ENCODE peak calls at places on chromosomes 12 and 14, in six cellular contexts. One of them, this sample, is unnamed.

GRCh38 chr12:29380536-29381523 is at the start of gene ERGIC2:
- DNase-seq in stomach: peak
- DNase-seq in fibroblast of the aortic adventitia: peak
- DNase-seq in body of pancreas: peak
- DNase-seq in CD4-positive, CD25-positive, alpha-beta regulatory T cell: peak
- DNase-seq in fibroblast of pulmonary artery: peak
- DNase-seq in this sample: peak

GRCh38 chr12:94267907-94268575 is 119.7 kb downstream of the PLXNC1 start:
- DNase-seq in body of pancreas: no peak
- DNase-seq in stomach: no peak
- DNase-seq in CD4-positive, CD25-positive, alpha-beta regulatory T cell: no peak
- DNase-seq in fibroblast of pulmonary artery: no peak
- DNase-seq in fibroblast of the aortic adventitia: peak
- DNase-seq in this sample: no peak

GRCh38 chr12:107027304-107028053 is 40.5 kb upstream of the MTERF2 start:
- DNase-seq in fibroblast of pulmonary artery: peak
- DNase-seq in CD4-positive, CD25-positive, alpha-beta regulatory T cell: peak
- DNase-seq in body of pancreas: peak
- DNase-seq in fibroblast of the aortic adventitia: peak
- DNase-seq in stomach: no peak
- DNase-seq in this sample: peak

GRCh38 chr12:5456906-5457305 is 25.0 kb downstream of the NTF3 start:
- DNase-seq in fibroblast of the aortic adventitia: peak
- DNase-seq in CD4-positive, CD25-positive, alpha-beta regulatory T cell: no peak
- DNase-seq in fibroblast of pulmonary artery: peak
- DNase-seq in body of pancreas: no peak
- DNase-seq in stomach: no peak
- DNase-seq in this sample: peak

GRCh38 chr12:94167071-94167806 is 18.9 kb downstream of the PLXNC1 start:
- DNase-seq in fibroblast of pulmonary artery: no peak
- DNase-seq in body of pancreas: no peak
- DNase-seq in CD4-positive, CD25-positive, alpha-beta regulatory T cell: no peak
- DNase-seq in stomach: no peak
- DNase-seq in fibroblast of the aortic adventitia: no peak
- DNase-seq in this sample: no peak

GRCh38 chr14:92500491-92500941 is 13.1 kb upstream of the RIN3 start:
- DNase-seq in stomach: no peak
- DNase-seq in body of pancreas: no peak
- DNase-seq in fibroblast of pulmonary artery: no peak
- DNase-seq in fibroblast of the aortic adventitia: no peak
- DNase-seq in CD4-positive, CD25-positive, alpha-beta regulatory T cell: no peak
- DNase-seq in this sample: no peak

GRCh38 chr14:86766469-86766868 is 1226.5 kb downstream of the GALC start:
- DNase-seq in fibroblast of pulmonary artery: no peak
- DNase-seq in fibroblast of the aortic adventitia: no peak
- DNase-seq in stomach: no peak
- DNase-seq in body of pancreas: no peak
- DNase-seq in CD4-positive, CD25-positive, alpha-beta regulatory T cell: no peak
- DNase-seq in this sample: no peak

GRCh38 chr12:114670257-114670955 is 13.6 kb downstream of the TBX3 start:
- DNase-seq in fibroblast of pulmonary artery: no peak
- DNase-seq in body of pancreas: no peak
- DNase-seq in stomach: no peak
- DNase-seq in CD4-positive, CD25-positive, alpha-beta regulatory T cell: no peak
- DNase-seq in fibroblast of the aortic adventitia: no peak
- DNase-seq in this sample: no peak

GRCh38 chr12:46401703-46402102 is 29.1 kb upstream of the SLC38A2 start:
- DNase-seq in body of pancreas: peak
- DNase-seq in CD4-positive, CD25-positive, alpha-beta regulatory T cell: no peak
- DNase-seq in fibroblast of the aortic adventitia: peak
- DNase-seq in stomach: no peak
- DNase-seq in fibroblast of pulmonary artery: peak
- DNase-seq in this sample: peak

GRCh38 chr14:75274899-75275569 is 3.6 kb upstream of the FOS start:
- DNase-seq in body of pancreas: peak
- DNase-seq in stomach: no peak
- DNase-seq in fibroblast of the aortic adventitia: no peak
- DNase-seq in CD4-positive, CD25-positive, alpha-beta regulatory T cell: peak
- DNase-seq in fibroblast of pulmonary artery: no peak
- DNase-seq in this sample: no peak

GRCh38 chr12:27277846-27278260 is 33.8 kb downstream of the STK38L start:
- DNase-seq in stomach: no peak
- DNase-seq in fibroblast of the aortic adventitia: peak
- DNase-seq in body of pancreas: peak
- DNase-seq in CD4-positive, CD25-positive, alpha-beta regulatory T cell: peak
- DNase-seq in fibroblast of pulmonary artery: peak
- DNase-seq in this sample: no peak

GRCh38 chr12:22275847-22276246 is 58.7 kb downstream of the ST8SIA1 start:
- DNase-seq in fibroblast of the aortic adventitia: peak
- DNase-seq in body of pancreas: peak
- DNase-seq in CD4-positive, CD25-positive, alpha-beta regulatory T cell: no peak
- DNase-seq in fibroblast of pulmonary artery: peak
- DNase-seq in stomach: peak
- DNase-seq in this sample: peak

GRCh38 chr14:69317780-69318179 is 57.8 kb downstream of the GALNT16 start:
- DNase-seq in stomach: no peak
- DNase-seq in CD4-positive, CD25-positive, alpha-beta regulatory T cell: no peak
- DNase-seq in body of pancreas: no peak
- DNase-seq in fibroblast of pulmonary artery: no peak
- DNase-seq in fibroblast of the aortic adventitia: no peak
- DNase-seq in this sample: no peak

GRCh38 chr14:96586921-96587822 is 85.0 kb downstream of the PAPOLA start:
- DNase-seq in CD4-positive, CD25-positive, alpha-beta regulatory T cell: no peak
- DNase-seq in fibroblast of pulmonary artery: no peak
- DNase-seq in body of pancreas: no peak
- DNase-seq in fibroblast of the aortic adventitia: no peak
- DNase-seq in stomach: no peak
- DNase-seq in this sample: no peak

GRCh38 chr12:75724913-75725312 is 213.5 kb upstream of the KRR1 start:
- DNase-seq in stomach: no peak
- DNase-seq in fibroblast of pulmonary artery: peak
- DNase-seq in fibroblast of the aortic adventitia: peak
- DNase-seq in body of pancreas: no peak
- DNase-seq in CD4-positive, CD25-positive, alpha-beta regulatory T cell: no peak
- DNase-seq in this sample: peak

GRCh38 chr14:77116194-77116817 is 18.2 kb downstream of the CIPC start:
- DNase-seq in fibroblast of pulmonary artery: no peak
- DNase-seq in stomach: no peak
- DNase-seq in body of pancreas: no peak
- DNase-seq in CD4-positive, CD25-positive, alpha-beta regulatory T cell: no peak
- DNase-seq in fibroblast of the aortic adventitia: no peak
- DNase-seq in this sample: no peak

GRCh38 chr14:61269321-61270083 is 11.6 kb downstream of the TMEM30B start:
- DNase-seq in body of pancreas: peak
- DNase-seq in CD4-positive, CD25-positive, alpha-beta regulatory T cell: peak
- DNase-seq in fibroblast of pulmonary artery: peak
- DNase-seq in fibroblast of the aortic adventitia: peak
- DNase-seq in stomach: peak
- DNase-seq in this sample: no peak
- H3K4me3 ChIP-seq in body of pancreas: no peak
- H3K4me3 ChIP-seq in CD4-positive, CD25-positive, alpha-beta regulatory T cell: peak
- H3K4me3 ChIP-seq in fibroblast of pulmonary artery: peak
- H3K4me3 ChIP-seq in fibroblast of the aortic adventitia: peak
- H3K4me3 ChIP-seq in stomach: peak
- H3K4me3 ChIP-seq in this sample: peak

DNA sequence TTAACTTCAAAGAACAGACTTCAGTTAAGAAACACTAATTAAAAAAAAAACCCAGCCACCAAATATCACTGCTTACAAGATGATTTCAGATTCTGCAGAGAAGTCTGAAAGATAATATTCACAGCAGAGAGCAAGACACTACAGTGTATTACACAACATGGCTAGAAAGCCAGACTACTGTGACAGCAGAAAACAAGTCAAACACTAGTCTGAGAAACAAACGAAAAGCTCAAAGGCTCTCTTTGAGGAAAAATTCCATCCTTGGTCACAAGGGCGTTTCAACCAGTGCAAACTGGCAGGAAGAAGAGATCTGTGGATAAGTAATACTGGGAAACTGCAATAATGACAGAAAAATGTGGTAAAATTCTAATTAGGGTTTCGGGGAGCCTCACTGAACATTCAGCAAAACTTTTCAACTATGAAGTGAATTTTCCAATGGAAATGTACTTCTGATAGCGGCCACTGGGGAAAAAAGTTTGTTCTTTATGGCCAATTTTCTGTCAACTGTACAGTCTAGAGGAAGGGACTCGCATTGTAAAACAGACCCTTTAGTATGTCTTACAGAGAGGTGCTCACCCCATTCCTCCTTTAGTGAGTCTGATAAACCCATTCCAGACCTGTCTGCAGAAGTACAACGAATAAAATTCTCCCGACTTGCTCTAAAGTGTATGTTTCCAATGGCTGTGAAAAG is 50.4 kb downstream of the ACADS start:
- DNase-seq in fibroblast of pulmonary artery: peak
- DNase-seq in CD4-positive, CD25-positive, alpha-beta regulatory T cell: no peak
- DNase-seq in fibroblast of the aortic adventitia: peak
- DNase-seq in body of pancreas: no peak
- DNase-seq in stomach: no peak
- DNase-seq in this sample: no peak
- H3K4me3 ChIP-seq in fibroblast of pulmonary artery: no peak
- H3K4me3 ChIP-seq in CD4-positive, CD25-positive, alpha-beta regulatory T cell: no peak
- H3K4me3 ChIP-seq in fibroblast of the aortic adventitia: no peak
- H3K4me3 ChIP-seq in body of pancreas: no peak
- H3K4me3 ChIP-seq in stomach: no peak
- H3K4me3 ChIP-seq in this sample: no peak

GRCh38 chr12:108341854-108342847 is 3.0 kb upstream of the CMKLR1 start:
- DNase-seq in fibroblast of the aortic adventitia: no peak
- DNase-seq in body of pancreas: no peak
- DNase-seq in CD4-positive, CD25-positive, alpha-beta regulatory T cell: no peak
- DNase-seq in fibroblast of pulmonary artery: no peak
- DNase-seq in stomach: no peak
- DNase-seq in this sample: no peak
- H3K4me3 ChIP-seq in fibroblast of the aortic adventitia: no peak
- H3K4me3 ChIP-seq in body of pancreas: no peak
- H3K4me3 ChIP-seq in CD4-positive, CD25-positive, alpha-beta regulatory T cell: no peak
- H3K4me3 ChIP-seq in fibroblast of pulmonary artery: no peak
- H3K4me3 ChIP-seq in stomach: no peak
- H3K4me3 ChIP-seq in this sample: no peak

GRCh38 chr12:59724011-59724703 is 128.3 kb downstream of the SLC16A7 start:
- DNase-seq in stomach: no peak
- DNase-seq in CD4-positive, CD25-positive, alpha-beta regulatory T cell: no peak
- DNase-seq in body of pancreas: no peak
- DNase-seq in fibroblast of pulmonary artery: no peak
- DNase-seq in fibroblast of the aortic adventitia: no peak
- DNase-seq in this sample: no peak
- H3K4me3 ChIP-seq in stomach: no peak
- H3K4me3 ChIP-seq in CD4-positive, CD25-positive, alpha-beta regulatory T cell: no peak
- H3K4me3 ChIP-seq in body of pancreas: no peak
- H3K4me3 ChIP-seq in fibroblast of pulmonary artery: no peak
- H3K4me3 ChIP-seq in fibroblast of the aortic adventitia: no peak
- H3K4me3 ChIP-seq in this sample: no peak